ENCODE peak calls at places on chromosomes 16 and 17, in five cellular contexts. W is SK-N-SH, Q is GM12878, N is HepG2, S is K562. X is an unnamed sample.
A peak's percentile ranks its signal among the peaks of the same experiment; 100 is the strongest.

GRCh38 chr17:14352139-14352538 is 51.3 kb downstream of the HS3ST3B1 start:
- DNase-seq in W (no peak), Q (no peak), N (no peak), S (no peak), X (no peak)

GRCh38 chr16:74073471-74073870 is 223.1 kb upstream of the PSMD7 start:
- DNase-seq in W (no peak), Q (no peak), N (no peak), S (no peak), X (no peak)

GRCh38 chr17:44115585-44116415 is 7.6 kb downstream of the HDAC5 start:
- DNase-seq in W (peak; percentile 83), Q (no peak), N (no peak), S (peak; percentile 75), X (peak; percentile 37)

GRCh38 chr16:85947511-85948509 is 48.8 kb downstream of the IRF8 start:
- DNase-seq in W (no peak), Q (peak; percentile 90), N (no peak), S (no peak), X (no peak)

GRCh38 chr17:42459983-42460300 is 1.3 kb downstream of the ATP6V0A1 start:
- DNase-seq in W (peak; percentile 32), Q (no peak), N (no peak), S (peak; percentile 34), X (no peak)

GRCh38 chr17:34624767-34625389 is 45.5 kb downstream of the TMEM132E start:
- DNase-seq in W (peak; percentile 60), Q (no peak), N (no peak), S (no peak), X (no peak)

GRCh38 chr17:74610108-74610507 is 13.4 kb downstream of the CD300E start:
- DNase-seq in W (no peak), Q (no peak), N (no peak), S (peak; percentile 6), X (no peak)

GRCh38 chr17:2295575-2295974 is 8.0 kb downstream of the SMG6 start:
- DNase-seq in W (no peak), Q (no peak), N (no peak), S (no peak), X (no peak)

GRCh38 chr17:37465058-37465616 is 24.6 kb upstream of the DUSP14 start:
- DNase-seq in W (no peak), Q (no peak), N (no peak), S (no peak), X (no peak)

DNA sequence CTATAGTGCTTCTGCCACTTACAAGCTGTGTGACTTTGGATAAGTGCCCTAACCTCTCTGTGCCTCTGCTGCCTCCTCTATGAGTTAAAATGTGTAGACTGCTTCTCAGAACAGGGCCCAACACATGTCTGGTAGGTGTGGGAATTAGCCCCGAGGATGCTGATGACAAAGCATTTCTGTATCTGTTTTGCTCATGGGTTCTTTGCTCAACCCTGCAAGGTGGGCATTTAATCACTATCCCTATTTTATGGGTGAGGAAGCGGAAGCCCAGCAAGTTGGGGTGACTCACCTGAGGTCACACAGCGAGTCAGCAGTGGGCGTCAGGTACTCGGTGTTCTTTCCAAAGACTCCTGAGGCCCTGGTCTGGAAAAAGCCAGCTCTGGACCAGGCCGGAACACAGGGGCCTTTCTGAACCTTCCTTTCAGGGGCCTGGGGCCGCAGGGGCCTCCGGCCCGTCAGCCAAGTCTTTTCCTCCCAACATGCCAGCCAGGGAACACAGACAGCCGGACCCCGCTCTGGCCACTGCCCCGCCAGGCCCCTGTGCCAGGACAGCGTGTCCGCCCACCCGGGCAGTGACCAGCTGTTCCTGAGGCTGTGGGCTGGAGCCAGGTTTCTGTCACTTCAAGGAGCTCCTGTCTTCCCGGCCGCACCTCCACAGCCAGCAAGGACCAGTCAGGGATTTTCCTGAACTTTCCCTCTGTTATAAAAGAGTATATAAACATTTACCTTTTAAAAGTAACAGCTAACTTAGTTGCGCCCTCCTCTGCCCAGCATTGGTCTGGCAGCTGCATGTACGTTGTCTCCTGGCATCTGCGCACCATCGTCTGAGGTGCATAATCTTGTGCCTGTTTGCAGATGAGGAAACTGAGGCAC is 62.5 kb downstream of the SREBF1 start:
- DNase-seq in W (no peak), Q (no peak), N (no peak), S (no peak), X (no peak)
- H3K27ac ChIP-seq in W (no peak overlapping the region), Q (no peak overlapping the region), N (no peak overlapping the region), S (no peak overlapping the region), X (no peak overlapping the region)

DNA sequence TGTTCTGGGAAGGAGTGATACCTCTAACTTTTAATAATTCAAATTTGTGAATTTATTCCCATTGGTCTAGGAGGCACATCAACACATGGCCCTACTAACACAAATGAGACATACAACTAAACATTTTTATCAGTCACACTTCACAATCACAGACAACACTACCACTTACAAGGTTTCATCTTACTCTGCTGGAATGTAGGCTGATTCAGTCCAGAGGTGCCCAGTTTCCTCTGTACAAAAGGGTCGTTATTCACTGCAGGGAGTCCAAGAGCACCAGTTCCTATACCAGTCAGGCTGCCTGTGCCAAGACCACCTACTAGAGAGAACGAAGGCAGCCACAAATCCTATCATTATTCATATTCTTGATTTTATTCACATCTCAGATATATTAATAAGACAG is 41.4 kb downstream of the SETD6 start:
- DNase-seq in W (no peak), Q (no peak), N (no peak), S (no peak), X (no peak)
- TF ChIP-seq REST in W (no peak), Q (no peak), N (no peak), S (no peak), X (no peak)

GRCh38 chr17:63173450-63173849 is 207.4 kb downstream of the TANC2 start:
- DNase-seq in W (no peak), Q (no peak), N (no peak), S (no peak), X (no peak)
- TF ChIP-seq GABPA in W (no peak), Q (no peak), N (no peak), S (no peak), X (no peak)

DNA sequence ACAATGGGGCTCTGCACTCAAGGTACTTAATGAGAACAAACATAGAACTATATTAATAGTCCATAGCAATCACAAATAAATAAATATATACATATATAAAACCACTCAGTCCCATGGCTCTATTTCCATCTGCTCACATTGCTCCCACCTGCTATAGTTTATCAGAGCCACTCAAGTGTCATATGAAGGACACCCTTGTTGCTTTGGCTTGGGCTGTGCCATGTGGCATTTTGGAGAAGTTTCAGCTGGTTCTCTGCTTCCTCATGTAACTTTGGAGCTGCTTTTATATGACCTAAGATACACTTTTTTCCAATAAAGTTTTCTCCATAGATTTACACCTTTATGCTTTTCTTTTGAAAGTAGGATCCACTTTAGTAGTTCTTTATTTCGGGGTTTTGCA is 126.4 kb downstream of the KCNJ2 start:
- DNase-seq in W (no peak), Q (no peak), N (no peak), S (no peak), X (no peak)
- H3K27ac ChIP-seq in W (no peak overlapping the region), Q (no peak overlapping the region), N (no peak overlapping the region), S (no peak overlapping the region), X (peak overlapping the region; percentile 84)

DNA sequence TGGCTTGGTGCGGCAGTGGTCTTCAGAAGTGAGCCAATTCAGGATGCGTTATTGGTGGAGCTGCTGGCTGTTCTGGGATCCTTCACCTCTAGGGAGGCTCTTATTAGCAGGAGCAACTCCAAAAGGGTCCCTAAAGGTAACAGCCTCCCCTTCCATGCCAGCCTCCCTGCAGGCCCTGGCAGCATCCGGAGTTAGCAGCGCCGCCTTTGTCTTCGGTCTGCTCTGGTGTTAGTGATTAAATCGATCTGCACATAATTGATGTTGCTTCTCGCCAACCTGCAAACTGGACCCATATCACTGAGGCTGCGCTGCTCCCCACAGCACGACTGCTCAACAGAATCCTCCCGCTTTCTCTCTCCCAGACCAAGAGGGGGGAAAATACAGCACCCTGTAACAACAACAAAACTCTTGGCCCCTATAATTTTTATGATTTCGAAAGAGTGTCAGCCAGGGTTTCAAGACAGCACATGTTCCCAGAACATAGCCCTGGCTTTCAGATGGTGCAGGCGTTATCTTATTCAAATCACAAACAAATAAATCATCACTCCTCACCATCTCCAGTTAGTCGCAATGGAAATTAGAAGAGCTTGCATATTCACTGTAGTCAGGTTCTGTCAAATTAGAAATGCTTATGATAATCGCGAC is 76.0 kb downstream of the IRX3 start:
- DNase-seq in W (peak; percentile 61), Q (no peak), N (no peak), S (no peak), X (no peak)
- TF ChIP-seq REST in W (no peak), Q (no peak), N (no peak), S (no peak), X (no peak)

GRCh38 chr16:56625943-56626654 is 518 bp downstream of the MT1E start:
- DNase-seq in W (no peak), Q (no peak), N (no peak), S (no peak), X (no peak)

GRCh38 chr16:56626685-56627084 is 1.1 kb downstream of the MT1E start:
- DNase-seq in W (no peak), Q (no peak), N (no peak), S (no peak), X (no peak)

GRCh38 chr16:56628486-56629035 is 3.0 kb downstream of the MT1E start:
- DNase-seq in W (no peak), Q (no peak), N (peak; percentile 26), S (no peak), X (no peak)

GRCh38 chr16:56623637-56624036 is 1.9 kb upstream of the MT1E start:
- DNase-seq in W (no peak), Q (no peak), N (no peak), S (no peak), X (no peak)

GRCh38 chr16:56625140-56625942 is at the start of gene MT1E:
- DNase-seq in W (peak; percentile 76), Q (no peak), N (peak; percentile 63), S (no peak), X (peak; percentile 60)
- TF ChIP-seq GABPA in W (no peak), Q (no peak), N (no peak), S (no peak), X (no peak)

GRCh38 chr17:7435676-7436555 is 681 bp downstream of the TMEM102 start:
- DNase-seq in W (peak; percentile 57), Q (no peak), N (no peak), S (peak; percentile 69), X (peak; percentile 61)
- H3K27ac ChIP-seq in W (no peak overlapping the region), Q (peak overlapping the region; percentile 60), N (peak overlapping the region; percentile 13), S (peak overlapping the region; percentile 75), X (peak overlapping the region; percentile 74)

DNA sequence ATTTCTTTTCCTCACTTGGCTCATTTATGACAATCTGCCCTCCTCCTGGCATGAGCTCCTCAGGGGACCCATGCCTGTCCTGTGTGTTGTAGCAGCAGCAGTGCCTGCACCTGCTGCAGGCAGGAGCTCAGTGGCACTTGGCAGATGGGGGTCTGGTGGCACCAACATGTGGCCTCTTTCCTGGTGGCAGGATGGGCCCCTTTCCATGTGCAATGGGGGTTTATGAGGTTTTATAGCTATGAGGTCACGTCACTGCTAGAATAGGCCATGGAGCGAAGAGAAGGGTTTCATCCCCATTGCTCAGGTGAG is 7.0 kb downstream of the ADCY7 start:
- DNase-seq in W (no peak), Q (no peak), N (no peak), S (no peak), X (no peak)
- TF ChIP-seq REST in W (no peak), Q (no peak), N (no peak), S (no peak), X (no peak)

GRCh38 chr16:19769239-19769638 is 51.2 kb downstream of the IQCK start:
- DNase-seq in W (no peak), Q (no peak), N (no peak), S (no peak), X (no peak)
- TF ChIP-seq GABPA in W (no peak), Q (no peak), N (no peak), S (no peak), X (no peak)

X was measured in HL-60.